ENCODE peak calls at places on chromosomes 1 and 21, in five cellular contexts. I is IMR-90, R is K562, Y is GM12878, J is HepG2. U is an unnamed sample.

GRCh38 chr1:202165267-202165941 is 5.0 kb upstream of the PTPN7 start:
- DNase-seq in J (no peak), Y (no peak), R (peak; percentile 79), I (no peak), U (no peak)

GRCh38 chr1:241356519-241357365 is at the start of gene RGS7:
- DNase-seq in J (peak; percentile 4), I (peak; percentile 41), R (no peak), Y (no peak), U (peak; percentile 97)

GRCh38 chr1:165114022-165114888 is 242.3 kb downstream of the LMX1A start:
- DNase-seq in Y (no peak), I (peak; percentile 30), J (peak; percentile 35), R (peak; percentile 43), U (peak; percentile 41)

GRCh38 chr1:87795615-87796337 is 467.1 kb downstream of the LMO4 start:
- DNase-seq in I (peak; percentile 15), R (no peak), J (peak; percentile 96), Y (no peak), U (no peak)

GRCh38 chr1:70778056-70778762 is 269.4 kb downstream of the PTGER3 start:
- DNase-seq in I (no peak), J (no peak), Y (no peak), R (no peak), U (no peak)

GRCh38 chr1:2372551-2373490 is 18.5 kb downstream of the MORN1 start:
- DNase-seq in J (no peak), I (no peak), R (no peak), Y (no peak), U (no peak)

GRCh38 chr1:60054374-60054773 is 19.2 kb downstream of the C1orf87 start:
- DNase-seq in J (no peak), I (no peak), Y (no peak), R (no peak), U (no peak)

GRCh38 chr1:16396591-16396990 is 29.5 kb downstream of the SZRD1 start:
- DNase-seq in R (no peak), J (no peak), I (peak; percentile 84), Y (no peak), U (no peak)

GRCh38 chr1:92832537-92833160 is 809 bp downstream of the RPL5 start:
- DNase-seq in Y (no peak), R (no peak), I (no peak), J (no peak), U (no peak)

GRCh38 chr1:219155140-219155539 is 18.5 kb upstream of the LYPLAL1 start:
- DNase-seq in I (peak; percentile 22), Y (no peak), J (no peak), R (peak; percentile 33), U (no peak)
- TF ChIP-seq SMC3 in I (no peak), Y (no peak), J (no peak), R (no peak), U (no peak)

DNA sequence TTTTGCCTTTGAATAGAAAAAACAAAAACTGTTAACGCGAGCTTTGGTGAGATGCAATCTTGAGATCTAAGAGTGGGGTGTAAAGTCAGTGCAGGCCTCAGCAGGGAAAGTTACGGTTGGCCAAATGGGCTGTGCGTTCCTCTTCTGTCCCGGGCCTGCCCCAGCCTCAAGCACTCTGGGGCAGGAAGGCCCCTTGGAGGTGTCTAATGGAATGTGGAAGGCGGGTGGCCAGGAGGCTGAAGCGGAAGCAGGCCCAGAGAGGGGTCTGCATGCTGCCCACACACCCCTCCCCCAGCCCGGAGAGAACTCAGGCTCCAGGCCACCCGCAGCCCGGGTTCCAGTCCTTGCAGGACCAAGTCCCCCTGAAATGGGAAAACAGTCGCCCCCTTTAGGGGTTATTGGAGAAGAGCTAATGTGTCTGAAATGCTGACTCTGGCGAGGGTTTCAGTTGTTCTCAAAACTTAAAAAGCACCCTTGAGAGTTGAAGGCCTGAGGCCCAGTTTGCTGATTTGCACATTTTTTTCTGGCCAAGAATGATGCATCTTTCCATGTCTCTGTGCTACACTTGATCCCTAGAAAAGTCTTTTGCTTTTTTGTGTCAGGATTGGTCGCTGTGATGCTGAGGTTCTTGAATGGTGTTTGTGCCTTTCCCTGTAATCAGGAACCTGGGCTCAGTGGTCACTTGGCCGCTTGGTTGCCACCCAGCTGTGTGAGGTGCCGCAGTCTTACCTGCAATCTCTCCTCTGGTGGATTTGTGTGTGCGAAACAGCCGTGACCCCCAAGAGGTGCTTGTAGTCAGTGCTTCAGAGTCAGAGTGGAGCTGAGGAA is 2.0 kb downstream of the COL18A1 start:
- DNase-seq in I (no peak), Y (no peak), R (no peak), J (peak; percentile 51), U (no peak)
- TF ChIP-seq CTCF in I (peak; percentile 7), Y (no peak), R (peak; percentile 48), J (peak; percentile 30), U (no peak)

GRCh38 chr1:216604771-216605170 is 118.5 kb downstream of the ESRRG start:
- DNase-seq in J (no peak), Y (no peak), I (no peak), R (no peak), U (no peak)

GRCh38 chr1:216600730-216601426 is 122.4 kb downstream of the ESRRG start:
- DNase-seq in R (no peak), I (peak; percentile 78), Y (no peak), J (peak; percentile 18), U (peak; percentile 88)

GRCh38 chr1:216598448-216598847 is 124.8 kb downstream of the ESRRG start:
- DNase-seq in J (no peak), I (no peak), R (no peak), Y (no peak), U (no peak)

GRCh38 chr1:216599851-216600250 is 123.4 kb downstream of the ESRRG start:
- DNase-seq in I (no peak), Y (no peak), J (no peak), R (no peak), U (no peak)

GRCh38 chr1:216601427-216601751 is 121.8 kb downstream of the ESRRG start:
- DNase-seq in Y (no peak), J (no peak), I (no peak), R (no peak), U (no peak)
- H2AFZ ChIP-seq in Y (peak overlapping the region; percentile 83), J (peak overlapping the region; percentile 88), I (peak overlapping the region; percentile 95), R (no peak overlapping the region), U (peak overlapping the region; percentile 89)

GRCh38 chr1:1173061-1173792 is 453 bp upstream of the TTLL10 start:
- DNase-seq in R (peak; percentile 11), Y (no peak), J (no peak), I (no peak), U (no peak)

GRCh38 chr1:1170891-1171550 is 2.7 kb upstream of the TTLL10 start:
- DNase-seq in R (peak; percentile 10), I (no peak), Y (no peak), J (no peak), U (no peak)

GRCh38 chr1:1171551-1172340 is 1.9 kb upstream of the TTLL10 start:
- DNase-seq in R (peak; percentile 16), I (no peak), Y (no peak), J (no peak), U (peak; percentile 41)

GRCh38 chr1:1175221-1176062 is 1.8 kb downstream of the TTLL10 start:
- DNase-seq in Y (no peak), I (no peak), J (no peak), R (peak; percentile 5), U (peak; percentile 28)

GRCh38 chr1:1173793-1174415 is at the start of gene TTLL10:
- DNase-seq in I (no peak), J (no peak), R (peak; percentile 22), Y (no peak), U (peak; percentile 49)
- TF ChIP-seq SMC3 in I (no peak), J (no peak), R (no peak), Y (no peak), U (no peak)

DNA sequence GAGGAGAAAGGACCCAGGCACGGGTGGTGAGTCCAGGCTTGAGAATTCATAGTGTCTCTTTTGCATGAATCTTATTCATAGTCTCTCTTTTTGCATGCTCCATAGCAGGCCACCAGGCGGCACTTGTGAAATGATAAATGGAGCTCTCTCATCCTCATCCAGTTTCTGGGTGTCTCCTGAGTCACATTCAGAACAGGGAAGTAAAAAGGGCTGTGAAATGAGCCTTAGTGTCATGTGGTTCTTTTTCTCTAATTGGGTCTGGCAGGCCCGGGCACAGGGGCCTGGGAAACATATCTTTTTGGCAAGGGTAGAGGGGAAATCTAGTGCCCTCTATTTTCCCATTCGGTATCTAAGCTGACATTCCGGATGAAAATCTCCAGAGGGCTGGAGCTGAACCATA is 19.1 kb upstream of the NCF2 start:
- DNase-seq in J (peak; percentile 43), R (no peak), I (peak; percentile 81), Y (no peak), U (peak; percentile 49)
- TF ChIP-seq CTCF in J (peak; percentile 61), R (peak; percentile 76), I (peak; percentile 55), Y (peak; percentile 72), U (peak; percentile 80)

GRCh38 chr1:41330588-41331545 is 30.4 kb upstream of the FOXO6 start:
- DNase-seq in R (peak; percentile 61), J (no peak), I (no peak), Y (no peak), U (no peak)
- H2AFZ ChIP-seq in R (peak overlapping the region; percentile 43), J (no peak overlapping the region), I (peak overlapping the region; percentile 32), Y (no peak overlapping the region), U (no peak overlapping the region)

GRCh38 chr1:205939690-205940330 is 3.4 kb downstream of the SLC26A9 start:
- DNase-seq in Y (no peak), I (no peak), R (peak; percentile 71), J (peak; percentile 34), U (peak; percentile 71)

GRCh38 chr1:205940710-205941109 is 2.5 kb downstream of the SLC26A9 start:
- DNase-seq in I (no peak), J (no peak), Y (no peak), R (no peak), U (no peak)

GRCh38 chr1:205936846-205937707 is 6.2 kb downstream of the SLC26A9 start:
- DNase-seq in R (no peak), J (peak; percentile 63), Y (no peak), I (peak; percentile 68), U (no peak)

GRCh38 chr1:205936316-205936715 is 6.9 kb downstream of the SLC26A9 start:
- DNase-seq in R (no peak), I (no peak), Y (no peak), J (no peak), U (no peak)

GRCh38 chr1:205938682-205939081 is 4.6 kb downstream of the SLC26A9 start:
- DNase-seq in J (no peak), I (no peak), R (no peak), Y (no peak), U (no peak)
- TF ChIP-seq SMC3 in J (no peak), I (no peak), R (no peak), Y (no peak), U (no peak)

DNA sequence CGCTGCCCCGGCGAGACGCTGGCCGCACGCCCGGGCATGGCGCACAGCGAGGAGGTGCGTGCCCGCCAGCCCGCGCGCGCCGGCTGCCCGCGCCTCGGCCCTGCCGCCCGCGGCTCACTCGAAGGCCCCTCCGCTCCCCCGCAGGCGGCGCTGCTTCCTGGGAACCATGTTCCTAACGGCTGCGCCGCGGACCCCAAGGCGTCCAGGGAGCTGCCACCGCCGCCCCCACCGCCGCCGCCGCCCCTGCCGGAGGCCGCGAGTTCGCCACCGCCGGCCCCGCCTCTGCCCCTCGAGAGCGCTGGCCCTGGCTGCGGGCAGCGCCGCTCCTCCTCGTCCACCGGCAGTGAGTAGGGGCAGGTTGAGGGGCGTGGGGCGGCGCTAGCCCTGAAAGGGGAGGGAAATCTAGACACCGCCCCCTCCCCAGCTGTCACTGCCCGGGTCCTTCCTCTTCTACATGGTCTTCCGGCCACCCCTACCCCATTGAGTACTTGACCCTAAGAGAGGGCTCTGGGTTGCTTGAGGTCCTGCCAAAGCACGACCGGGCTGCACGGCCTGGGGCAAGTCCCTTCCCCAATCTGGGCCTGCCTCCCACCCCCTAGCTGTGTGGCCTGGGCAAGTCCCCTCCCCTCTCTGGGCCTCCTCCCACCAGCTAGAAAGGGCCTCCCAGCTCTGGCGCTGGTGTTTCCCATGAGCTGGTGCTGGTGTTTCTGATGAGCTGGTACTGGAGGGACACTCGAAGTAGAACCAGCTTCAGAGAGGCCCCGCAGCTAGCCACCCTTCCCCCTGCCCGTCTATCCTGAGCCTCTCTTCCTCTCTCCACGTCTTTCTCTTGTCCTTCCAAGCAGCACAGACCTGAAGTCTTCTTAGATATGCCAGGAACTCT is 17.0 kb downstream of the TNFRSF25 start:
- DNase-seq in Y (no peak), J (peak; percentile 50), I (no peak), R (peak; percentile 71), U (peak; percentile 78)
- TF ChIP-seq CTCF in Y (no peak), J (peak; percentile 27), I (peak; percentile 10), R (no peak), U (no peak)

U was measured in SK-N-SH.